ENCODE peak calls at places on chromosomes 13 and 19, in seven cellular contexts. X, S, O, G, R, P and Z are unnamed samples.

GRCh38 chr19:30349131-30349730 is 23.0 kb upstream of the ZNF536 start:
- DNase-seq in X (no peak), S (no peak), O (no peak), G (no peak), R (no peak), P (no peak), Z (no peak)

GRCh38 chr13:40570930-40571329 is 95.5 kb downstream of the FOXO1 start:
- DNase-seq in X (no peak), S (no peak), O (no peak), G (no peak), R (no peak), P (no peak), Z (no peak)

GRCh38 chr13:71218960-71219359 is 648.0 kb downstream of the DACH1 start:
- DNase-seq in X (no peak), S (no peak), O (no peak), G (peak; percentile 19), R (no peak), P (peak; percentile 49), Z (no peak)

GRCh38 chr19:1718382-1719315 is 34.7 kb upstream of the ONECUT3 start:
- DNase-seq in X (no peak), S (no peak), O (no peak), G (no peak), R (no peak), P (no peak), Z (no peak)

GRCh38 chr13:26784704-26785639 is 24.4 kb upstream of the GPR12 start:
- DNase-seq in X (no peak), S (no peak), O (no peak), G (no peak), R (no peak), P (no peak), Z (no peak)

GRCh38 chr19:35555301-35556005 is 8.0 kb downstream of the ATP4A start:
- DNase-seq in X (no peak), S (no peak), O (no peak), G (peak; percentile 42), R (no peak), P (no peak), Z (no peak)

GRCh38 chr19:46984077-46985010 is 35.3 kb upstream of the NPAS1 start:
- DNase-seq in X (no peak), S (no peak), O (no peak), G (peak; percentile 81), R (no peak), P (peak; percentile 40), Z (peak; percentile 70)

GRCh38 chr19:19568802-19569756 is 31.0 kb downstream of the CILP2 start:
- DNase-seq in X (no peak), S (no peak), O (no peak), G (peak; percentile 43), R (no peak), P (no peak), Z (no peak)

GRCh38 chr13:108448891-108449290 is 179.4 kb downstream of the TNFSF13B start:
- DNase-seq in X (no peak), S (no peak), O (no peak), G (no peak), R (no peak), P (no peak), Z (no peak)

GRCh38 chr19:45474941-45475516 is 7.2 kb downstream of the FOSB start:
- DNase-seq in X (no peak), S (no peak), O (no peak), G (no peak), R (no peak), P (no peak), Z (no peak)

GRCh38 chr13:91347996-91348905 is 764 bp downstream of the MIR17HG start:
- DNase-seq in X (peak; percentile 43), S (no peak), O (peak; percentile 62), G (peak; percentile 53), R (no peak), P (peak; percentile 23), Z (no peak)

GRCh38 chr19:7013678-7014077 is 7.6 kb downstream of the MBD3L2B start:
- DNase-seq in X (no peak), S (peak; percentile 52), O (no peak), G (peak; percentile 4), R (no peak), P (no peak), Z (no peak)

GRCh38 chr19:39400997-39401548 is 5.6 kb upstream of the ZFP36 start:
- DNase-seq in X (no peak), S (no peak), O (no peak), G (no peak), R (no peak), P (no peak), Z (no peak)

GRCh38 chr13:75766636-75767035 is 130.5 kb downstream of the LMO7 start:
- DNase-seq in X (no peak), S (no peak), O (no peak), G (no peak), R (no peak), P (no peak), Z (no peak)

GRCh38 chr13:75762066-75762937 is 126.2 kb downstream of the LMO7 start:
- DNase-seq in X (no peak), S (no peak), O (no peak), G (peak; percentile 58), R (no peak), P (peak; percentile 76), Z (no peak)

GRCh38 chr13:75762967-75763366 is 126.8 kb downstream of the LMO7 start:
- DNase-seq in X (no peak), S (no peak), O (no peak), G (no peak), R (no peak), P (peak; percentile 13), Z (no peak)

GRCh38 chr13:75763511-75763910 is 127.4 kb downstream of the LMO7 start:
- DNase-seq in X (no peak), S (no peak), O (no peak), G (no peak), R (no peak), P (no peak), Z (no peak)

DNA sequence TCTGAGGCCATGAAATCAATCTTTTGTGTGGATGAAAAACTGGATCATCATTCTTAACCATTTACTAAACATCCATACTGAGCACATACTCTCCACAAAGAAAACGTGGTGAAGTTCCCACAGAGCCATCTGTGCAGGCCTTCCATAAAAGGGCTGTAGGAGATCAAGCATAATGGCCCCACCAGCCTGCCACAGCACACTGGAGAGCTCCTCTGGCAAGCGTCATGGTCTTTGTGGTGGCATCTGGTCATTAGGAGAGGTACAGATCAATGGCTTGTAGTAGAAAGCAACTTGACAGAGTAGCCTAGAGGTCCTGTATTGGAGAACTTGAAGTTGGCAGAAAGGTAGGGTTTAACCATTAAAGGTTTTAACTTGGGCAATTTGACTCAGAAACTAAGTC is 128.1 kb downstream of the LMO7 start:
- DNase-seq in X (no peak), S (no peak), O (no peak), G (no peak), R (no peak), P (no peak), Z (no peak)
- H3K4me3 ChIP-seq in X (no peak overlapping the region), S (no peak overlapping the region), O (no peak overlapping the region), G (no peak overlapping the region), R (no peak overlapping the region), P (no peak overlapping the region), Z (no peak overlapping the region)

GRCh38 chr13:52165410-52165809 is 6.0 kb upstream of the NEK3 start:
- DNase-seq in X (no peak), S (no peak), O (no peak), G (no peak), R (no peak), P (peak; percentile 5), Z (no peak)

GRCh38 chr13:52164989-52165388 is 5.6 kb upstream of the NEK3 start:
- DNase-seq in X (no peak), S (no peak), O (no peak), G (no peak), R (no peak), P (peak; percentile 26), Z (no peak)

GRCh38 chr13:52173373-52173772 is 14.0 kb upstream of the NEK3 start:
- DNase-seq in X (no peak), S (no peak), O (no peak), G (no peak), R (no peak), P (no peak), Z (no peak)

GRCh38 chr13:52169839-52170238 is 10.4 kb upstream of the NEK3 start:
- DNase-seq in X (no peak), S (no peak), O (no peak), G (no peak), R (no peak), P (no peak), Z (no peak)
- H3K4me3 ChIP-seq in X (no peak overlapping the region), S (no peak overlapping the region), O (no peak overlapping the region), G (no peak overlapping the region), R (no peak overlapping the region), P (no peak overlapping the region), Z (no peak overlapping the region)

GRCh38 chr13:75393839-75394238 is 88.1 kb downstream of the TBC1D4 start:
- DNase-seq in X (no peak), S (no peak), O (no peak), G (no peak), R (no peak), P (no peak), Z (no peak)
- H3K4me3 ChIP-seq in X (no peak overlapping the region), S (no peak overlapping the region), O (no peak overlapping the region), G (no peak overlapping the region), R (no peak overlapping the region), P (no peak overlapping the region), Z (no peak overlapping the region)

GRCh38 chr19:50721441-50722137 is 1.6 kb upstream of the CLEC11A start:
- DNase-seq in X (no peak), S (no peak), O (peak; percentile 48), G (no peak), R (no peak), P (no peak), Z (no peak)

GRCh38 chr19:50720921-50721291 is 1.3 kb upstream of the SHANK1 start:
- DNase-seq in X (no peak), S (no peak), O (no peak), G (no peak), R (no peak), P (no peak), Z (no peak)

GRCh38 chr19:50719119-50719435 is 525 bp downstream of the SHANK1 start:
- DNase-seq in X (no peak), S (no peak), O (no peak), G (no peak), R (no peak), P (no peak), Z (no peak)

GRCh38 chr19:50719566-50719965 is at the start of gene SHANK1:
- DNase-seq in X (no peak), S (no peak), O (peak; percentile 58), G (no peak), R (no peak), P (no peak), Z (no peak)

DNA sequence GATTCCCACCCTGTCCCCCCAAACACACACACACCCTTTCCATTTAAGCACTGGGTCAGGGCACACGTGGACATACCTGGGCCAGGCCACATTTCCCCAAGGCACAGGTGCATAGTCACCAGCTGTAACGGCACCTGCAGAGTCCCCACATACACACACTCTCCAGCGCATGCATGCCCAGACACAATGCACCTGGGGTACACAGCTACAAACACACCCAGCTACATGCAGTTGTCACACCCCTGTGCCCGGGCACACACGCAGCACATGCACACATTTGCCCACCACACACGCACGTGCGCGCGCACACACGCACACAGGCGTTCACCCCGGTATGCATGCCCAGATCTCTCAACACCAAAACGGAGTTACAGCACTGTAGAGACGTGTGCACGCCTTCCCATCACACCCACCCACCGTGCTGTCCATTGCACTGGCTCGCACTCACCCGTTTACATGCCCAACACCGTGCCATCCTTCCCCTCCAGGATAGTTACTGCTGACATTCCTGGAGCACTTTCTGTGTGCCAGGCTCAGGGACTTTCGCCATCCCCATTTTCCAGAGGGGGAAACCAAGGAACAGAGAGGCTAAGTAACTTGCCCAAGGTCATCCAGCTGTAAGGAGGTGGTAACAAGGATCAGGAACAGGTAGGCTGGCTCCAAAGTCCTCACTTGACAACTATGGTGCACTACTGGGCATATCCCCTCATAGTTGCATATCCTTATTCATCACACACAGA is 749 bp upstream of the SHANK1 start:
- DNase-seq in X (no peak), S (no peak), O (no peak), G (no peak), R (no peak), P (no peak), Z (no peak)
- H3K4me3 ChIP-seq in X (no peak overlapping the region), S (no peak overlapping the region), O (no peak overlapping the region), G (no peak overlapping the region), R (no peak overlapping the region), P (no peak overlapping the region), Z (no peak overlapping the region)